ENCODE peak calls at places on chromosomes 3 and 15, in eight cellular contexts. L is activated CD4-positive, alpha-beta T cell treated with anti-CD3 and anti-CD28 coated beads for 24 hours; E is progenitor cell of endocrine pancreas; U is dermis blood vessel endothelial cell; V is NCI-H446 treated with DMSO at 0.1 percent for 48 hours; I is activated T-cell treated with anti-CD3 and anti-CD28 coated beads, Interleukin-2, amount 50 U/mL, for 48 hours; T is NCI-H345; Y is RPMI7951. K is an unnamed sample.

GRCh38 chr15:51751687-51752683 is 588 bp downstream of the TMOD2 start:
- DNase-seq in E (peak; percentile 23), Y (peak; percentile 43), U (peak; percentile 56), I (peak; percentile 53), T (peak; percentile 19), L (no peak), V (no peak), K (no peak)

GRCh38 chr15:52292780-52293392 is 2.7 kb downstream of the MYO5C start:
- DNase-seq in Y (no peak), U (no peak), V (no peak), L (no peak), T (no peak), I (no peak), E (no peak), K (no peak)

GRCh38 chr15:55758580-55758986 is 15.6 kb upstream of the PRTG start:
- DNase-seq in I (no peak), Y (no peak), V (no peak), L (no peak), T (no peak), U (no peak), E (no peak), K (no peak)

GRCh38 chr3:67034371-67034770 is 36.3 kb downstream of the KBTBD8 start:
- DNase-seq in Y (no peak), E (no peak), I (no peak), U (no peak), V (no peak), T (no peak), L (no peak), K (no peak)

GRCh38 chr3:170485696-170486095 is 67.0 kb downstream of the CLDN11 start:
- DNase-seq in E (no peak), U (no peak), L (no peak), Y (peak; percentile 55), V (no peak), I (no peak), T (no peak), K (no peak)

GRCh38 chr3:49295489-49296058 is 18.5 kb upstream of the C3orf62 start:
- DNase-seq in U (peak; percentile 63), Y (peak; percentile 41), L (peak; percentile 8), T (peak; percentile 5), I (peak; percentile 37), V (no peak), E (no peak), K (no peak)

GRCh38 chr15:95644476-95644875 is 686.0 kb upstream of the NR2F2 start:
- DNase-seq in U (no peak), I (no peak), L (no peak), V (no peak), E (no peak), T (no peak), Y (no peak), K (no peak)

GRCh38 chr15:66948294-66948693 is 117.1 kb upstream of the SMAD3 start:
- DNase-seq in U (no peak), Y (peak; percentile 78), V (no peak), T (no peak), E (no peak), L (no peak), I (no peak), K (no peak)

GRCh38 chr3:15633766-15634588 is 32.4 kb downstream of the BTD start:
- DNase-seq in U (peak; percentile 36), I (no peak), T (no peak), E (no peak), L (no peak), V (no peak), Y (peak; percentile 91), K (no peak)

GRCh38 chr3:4821975-4822374 is 157.3 kb upstream of the BHLHE40 start:
- DNase-seq in Y (no peak), L (peak; percentile 48), I (peak; percentile 84), T (no peak), U (no peak), E (no peak), V (no peak), K (peak; percentile 51)

GRCh38 chr15:63487076-63487757 is 17.2 kb upstream of the USP3 start:
- DNase-seq in T (no peak), Y (peak; percentile 76), I (peak; percentile 95), E (peak; percentile 79), V (no peak), L (peak; percentile 85), U (peak; percentile 89), K (peak; percentile 82)

GRCh38 chr3:75886971-75887526 is 101.7 kb upstream of the ZNF717 start:
- DNase-seq in Y (peak; percentile 3), I (no peak), L (no peak), E (no peak), V (no peak), U (no peak), T (no peak), K (no peak)

GRCh38 chr15:60119101-60119500 is 115.0 kb downstream of the FOXB1 start:
- DNase-seq in Y (no peak), E (no peak), V (no peak), U (no peak), I (no peak), L (no peak), T (no peak), K (no peak)

GRCh38 chr15:100889359-100890058 is 9.9 kb downstream of the ALDH1A3 start:
- DNase-seq in E (no peak), Y (peak; percentile 82), I (no peak), L (no peak), V (no peak), U (peak; percentile 92), T (no peak), K (no peak)

GRCh38 chr15:78715439-78715838 is 74.4 kb upstream of the CHRNB4 start:
- DNase-seq in T (no peak), Y (peak; percentile 8), L (no peak), E (no peak), I (no peak), V (no peak), U (no peak), K (no peak)

GRCh38 chr15:25690673-25691543 is 172.2 kb downstream of the ATP10A start:
- DNase-seq in T (no peak), E (no peak), L (no peak), U (no peak), I (no peak), Y (no peak), V (no peak), K (no peak)

GRCh38 chr15:79450648-79451047 is 18.5 kb downstream of the MINAR1 start:
- DNase-seq in V (no peak), E (no peak), U (no peak), Y (no peak), L (no peak), T (no peak), I (no peak), K (no peak)

GRCh38 chr3:141929341-141929995 is 53.0 kb downstream of the ATP1B3 start:
- DNase-seq in L (no peak), I (peak; percentile 13), V (no peak), U (no peak), T (no peak), Y (no peak), E (no peak), K (no peak)

GRCh38 chr15:76930831-76931396 is 635 bp upstream of the RCN2 start:
- DNase-seq in E (no peak), I (no peak), L (no peak), Y (no peak), V (no peak), T (no peak), U (peak; percentile 9), K (no peak)

GRCh38 chr15:48481802-48482201 is 150.6 kb downstream of the DUT start:
- DNase-seq in V (peak; percentile 10), U (no peak), T (no peak), E (no peak), Y (no peak), I (no peak), L (no peak), K (no peak)

GRCh38 chr3:28140664-28141063 is 100.8 kb upstream of the CMC1 start:
- DNase-seq in T (no peak), L (no peak), V (no peak), I (no peak), Y (no peak), E (no peak), U (no peak), K (no peak)

GRCh38 chr3:177827517-177828249 is 630.4 kb upstream of the TBL1XR1 start:
- DNase-seq in Y (peak; percentile 71), L (no peak), V (no peak), U (peak; percentile 58), E (no peak), I (no peak), T (no peak), K (no peak)

GRCh38 chr3:120114981-120115380 is 20.7 kb upstream of the GSK3B start:
- DNase-seq in V (no peak), E (no peak), I (no peak), U (no peak), T (no peak), Y (peak; percentile 25), L (no peak), K (no peak)

GRCh38 chr15:45648521-45649200 is 13.8 kb downstream of the SQOR start:
- DNase-seq in I (no peak), L (no peak), Y (peak; percentile 75), V (no peak), U (peak; percentile 47), E (no peak), T (no peak), K (no peak)

GRCh38 chr15:91208366-91208765 is 108.3 kb downstream of the SV2B start:
- DNase-seq in T (no peak), U (no peak), E (no peak), I (no peak), V (no peak), L (no peak), Y (no peak), K (no peak)